ENCODE peak calls at places on chromosomes 13 and 19, in five cellular contexts. One of them, this sample, is unnamed.
A peak's percentile ranks its signal among the peaks of the same experiment; 100 is the strongest.

GRCh38 chr13:110405597-110406450 is 98.7 kb downstream of the COL4A2 start:
- DNase-seq in renal cortical epithelial cell: no peak
- DNase-seq in osteocyte: no peak
- DNase-seq in stimulated activated CD4-positive, alpha-beta T cell treated with anti-CD3 and anti-CD28 coated beads, Interleukin-4, amount 100 ng/mL, for 4 hours: no peak
- DNase-seq in HEK293T: no peak
- DNase-seq in this sample: no peak

GRCh38 chr13:91135376-91135775 is 212.1 kb upstream of the MIR17HG start:
- DNase-seq in HEK293T: no peak
- DNase-seq in stimulated activated CD4-positive, alpha-beta T cell treated with anti-CD3 and anti-CD28 coated beads, Interleukin-4, amount 100 ng/mL, for 4 hours: no peak
- DNase-seq in renal cortical epithelial cell: peak; percentile 75
- DNase-seq in osteocyte: no peak
- DNase-seq in this sample: no peak

GRCh38 chr13:38415233-38415632 is 65.6 kb downstream of the UFM1 start:
- DNase-seq in stimulated activated CD4-positive, alpha-beta T cell treated with anti-CD3 and anti-CD28 coated beads, Interleukin-4, amount 100 ng/mL, for 4 hours: no peak
- DNase-seq in HEK293T: peak; percentile 12
- DNase-seq in osteocyte: no peak
- DNase-seq in renal cortical epithelial cell: peak; percentile 23
- DNase-seq in this sample: no peak

GRCh38 chr19:2344381-2344870 is 15.6 kb upstream of the TMPRSS9 start:
- DNase-seq in HEK293T: no peak
- DNase-seq in stimulated activated CD4-positive, alpha-beta T cell treated with anti-CD3 and anti-CD28 coated beads, Interleukin-4, amount 100 ng/mL, for 4 hours: no peak
- DNase-seq in renal cortical epithelial cell: no peak
- DNase-seq in osteocyte: no peak
- DNase-seq in this sample: no peak

GRCh38 chr13:34349091-34349722 is 531.3 kb downstream of the RFC3 start:
- DNase-seq in stimulated activated CD4-positive, alpha-beta T cell treated with anti-CD3 and anti-CD28 coated beads, Interleukin-4, amount 100 ng/mL, for 4 hours: no peak
- DNase-seq in HEK293T: no peak
- DNase-seq in osteocyte: peak; percentile 89
- DNase-seq in renal cortical epithelial cell: peak; percentile 96
- DNase-seq in this sample: no peak

GRCh38 chr19:27657271-27658051 is 1555.5 kb downstream of the UQCRFS1 start:
- DNase-seq in stimulated activated CD4-positive, alpha-beta T cell treated with anti-CD3 and anti-CD28 coated beads, Interleukin-4, amount 100 ng/mL, for 4 hours: no peak
- DNase-seq in HEK293T: no peak
- DNase-seq in renal cortical epithelial cell: no peak
- DNase-seq in osteocyte: peak; percentile 40
- DNase-seq in this sample: no peak

GRCh38 chr13:48000559-48001126 is 430 bp downstream of the SUCLA2 start:
- DNase-seq in HEK293T: peak; percentile 25
- DNase-seq in renal cortical epithelial cell: no peak
- DNase-seq in stimulated activated CD4-positive, alpha-beta T cell treated with anti-CD3 and anti-CD28 coated beads, Interleukin-4, amount 100 ng/mL, for 4 hours: no peak
- DNase-seq in osteocyte: peak; percentile 85
- DNase-seq in this sample: no peak

GRCh38 chr19:40807147-40808020 is 8.4 kb downstream of the EGLN2 start:
- DNase-seq in HEK293T: peak; percentile 20
- DNase-seq in renal cortical epithelial cell: peak; percentile 26
- DNase-seq in osteocyte: no peak
- DNase-seq in stimulated activated CD4-positive, alpha-beta T cell treated with anti-CD3 and anti-CD28 coated beads, Interleukin-4, amount 100 ng/mL, for 4 hours: no peak
- DNase-seq in this sample: peak; percentile 50

GRCh38 chr13:98556968-98557591 is 19.8 kb downstream of the STK24 start:
- DNase-seq in renal cortical epithelial cell: peak; percentile 66
- DNase-seq in HEK293T: no peak
- DNase-seq in stimulated activated CD4-positive, alpha-beta T cell treated with anti-CD3 and anti-CD28 coated beads, Interleukin-4, amount 100 ng/mL, for 4 hours: peak; percentile 62
- DNase-seq in osteocyte: no peak
- DNase-seq in this sample: no peak

GRCh38 chr13:20654156-20654555 is 49.3 kb upstream of the IL17D start:
- DNase-seq in osteocyte: no peak
- DNase-seq in renal cortical epithelial cell: no peak
- DNase-seq in HEK293T: no peak
- DNase-seq in stimulated activated CD4-positive, alpha-beta T cell treated with anti-CD3 and anti-CD28 coated beads, Interleukin-4, amount 100 ng/mL, for 4 hours: no peak
- DNase-seq in this sample: no peak

GRCh38 chr19:44746946-44747738 is 1.4 kb upstream of the BCL3 start:
- DNase-seq in stimulated activated CD4-positive, alpha-beta T cell treated with anti-CD3 and anti-CD28 coated beads, Interleukin-4, amount 100 ng/mL, for 4 hours: peak; percentile 96
- DNase-seq in HEK293T: peak; percentile 82
- DNase-seq in renal cortical epithelial cell: peak; percentile 85
- DNase-seq in osteocyte: peak; percentile 95
- DNase-seq in this sample: peak; percentile 89

GRCh38 chr13:42486711-42487198 is 87.2 kb upstream of the TNFSF11 start:
- DNase-seq in osteocyte: no peak
- DNase-seq in renal cortical epithelial cell: peak; percentile 42
- DNase-seq in HEK293T: no peak
- DNase-seq in stimulated activated CD4-positive, alpha-beta T cell treated with anti-CD3 and anti-CD28 coated beads, Interleukin-4, amount 100 ng/mL, for 4 hours: no peak
- DNase-seq in this sample: no peak

GRCh38 chr19:11480927-11481776 is at the start of gene ELAVL3:
- DNase-seq in osteocyte: no peak
- DNase-seq in renal cortical epithelial cell: no peak
- DNase-seq in stimulated activated CD4-positive, alpha-beta T cell treated with anti-CD3 and anti-CD28 coated beads, Interleukin-4, amount 100 ng/mL, for 4 hours: no peak
- DNase-seq in HEK293T: no peak
- DNase-seq in this sample: peak; percentile 87

GRCh38 chr19:16627194-16627927 is 643 bp downstream of the MED26 start:
- DNase-seq in osteocyte: no peak
- DNase-seq in renal cortical epithelial cell: no peak
- DNase-seq in HEK293T: no peak
- DNase-seq in stimulated activated CD4-positive, alpha-beta T cell treated with anti-CD3 and anti-CD28 coated beads, Interleukin-4, amount 100 ng/mL, for 4 hours: no peak
- DNase-seq in this sample: peak; percentile 49